ENCODE peak calls at places on chromosomes 3 and 15, in six cellular contexts. K, T, J, P, Y and L are unnamed samples.

GRCh38 chr3:16474304-16474703 is 39.2 kb downstream of the RFTN1 start:
- DNase-seq in K (no peak), T (peak), J (no peak), P (no peak), Y (no peak), L (no peak)

GRCh38 chr15:92900712-92901052 is 558 bp downstream of the CHD2 start:
- DNase-seq in K (peak), T (no peak), J (no peak), P (no peak), Y (no peak), L (no peak)

GRCh38 chr3:13394363-13394762 is 25.8 kb downstream of the NUP210 start:
- DNase-seq in K (no peak), T (no peak), J (no peak), P (no peak), Y (no peak), L (no peak)

GRCh38 chr15:70788114-70789049 is 25.0 kb upstream of the UACA start:
- DNase-seq in K (peak), T (peak), J (peak), P (no peak), Y (no peak), L (no peak)

GRCh38 chr3:72111265-72111972 is 326.5 kb upstream of the PROK2 start:
- DNase-seq in K (no peak), T (no peak), J (no peak), P (no peak), Y (no peak), L (no peak)

GRCh38 chr3:192079098-192079497 is 618.1 kb downstream of the PYDC2 start:
- DNase-seq in K (no peak), T (no peak), J (no peak), P (no peak), Y (no peak), L (no peak)

GRCh38 chr15:99347609-99348008 is 96.3 kb downstream of the LRRC28 start:
- DNase-seq in K (no peak), T (peak), J (no peak), P (no peak), Y (no peak), L (no peak)

GRCh38 chr3:173993299-173993698 is 595.8 kb downstream of the NLGN1 start:
- DNase-seq in K (peak), T (peak), J (peak), P (no peak), Y (no peak), L (peak)

GRCh38 chr3:21846976-21847375 is 96.0 kb upstream of the ZNF385D start:
- DNase-seq in K (no peak), T (no peak), J (no peak), P (no peak), Y (no peak), L (no peak)

GRCh38 chr3:178907081-178907480 is 164.5 kb downstream of the ZMAT3 start:
- DNase-seq in K (no peak), T (no peak), J (no peak), P (no peak), Y (no peak), L (no peak)

GRCh38 chr3:67564008-67564407 is 90.4 kb downstream of the SUCLG2 start:
- DNase-seq in K (no peak), T (peak), J (peak), P (no peak), Y (no peak), L (no peak)

GRCh38 chr15:39362832-39363561 is 217.9 kb upstream of the THBS1 start:
- DNase-seq in K (no peak), T (peak), J (no peak), P (no peak), Y (no peak), L (no peak)

GRCh38 chr3:142888099-142888483 is 792 bp downstream of the PCOLCE2 start:
- DNase-seq in K (peak), T (no peak), J (no peak), P (no peak), Y (no peak), L (peak)

GRCh38 chr15:75661041-75661778 is 13.5 kb downstream of the SNX33 start:
- DNase-seq in K (peak), T (peak), J (peak), P (no peak), Y (no peak), L (no peak)

GRCh38 chr15:95365615-95366107 is 964.8 kb upstream of the NR2F2 start:
- DNase-seq in K (no peak), T (peak), J (no peak), P (no peak), Y (no peak), L (peak)

GRCh38 chr3:46383946-46384330 is 13.2 kb downstream of the CCR5 start:
- DNase-seq in K (no peak), T (no peak), J (no peak), P (no peak), Y (no peak), L (no peak)

GRCh38 chr3:126132751-126133511 is 47.5 kb downstream of the ALDH1L1 start:
- DNase-seq in K (peak), T (peak), J (no peak), P (no peak), Y (peak), L (no peak)

GRCh38 chr3:141913150-141913811 is 36.8 kb downstream of the ATP1B3 start:
- DNase-seq in K (peak), T (peak), J (peak), P (peak), Y (peak), L (peak)

GRCh38 chr15:69648215-69648614 is 195.6 kb downstream of the RPLP1 start:
- DNase-seq in K (no peak), T (no peak), J (no peak), P (no peak), Y (no peak), L (no peak)

GRCh38 chr15:53323197-53323596 is 436.3 kb downstream of the WDR72 start:
- DNase-seq in K (no peak), T (no peak), J (no peak), P (no peak), Y (no peak), L (no peak)

GRCh38 chr3:190865828-190866227 is 3.3 kb upstream of the GMNC start:
- DNase-seq in K (peak), T (no peak), J (no peak), P (no peak), Y (no peak), L (no peak)

GRCh38 chr3:42659451-42660130 is 6.1 kb downstream of the ZBTB47 start:
- DNase-seq in K (no peak), T (no peak), J (no peak), P (no peak), Y (no peak), L (no peak)

GRCh38 chr3:133894334-133895207 is 1.1 kb downstream of the RAB6B start:
- DNase-seq in K (no peak), T (no peak), J (no peak), P (no peak), Y (peak), L (no peak)

GRCh38 chr3:192514081-192514753 is 213.1 kb downstream of the FGF12 start:
- DNase-seq in K (peak), T (no peak), J (no peak), P (no peak), Y (peak), L (peak)

GRCh38 chr3:168096210-168096795 is 579 bp upstream of the GOLIM4 start:
- DNase-seq in K (peak), T (peak), J (peak), P (peak), Y (peak), L (peak)

GRCh38 chr3:53342353-53342752 is 5.0 kb downstream of the DCP1A start:
- DNase-seq in K (peak), T (peak), J (no peak), P (no peak), Y (no peak), L (no peak)

DNA sequence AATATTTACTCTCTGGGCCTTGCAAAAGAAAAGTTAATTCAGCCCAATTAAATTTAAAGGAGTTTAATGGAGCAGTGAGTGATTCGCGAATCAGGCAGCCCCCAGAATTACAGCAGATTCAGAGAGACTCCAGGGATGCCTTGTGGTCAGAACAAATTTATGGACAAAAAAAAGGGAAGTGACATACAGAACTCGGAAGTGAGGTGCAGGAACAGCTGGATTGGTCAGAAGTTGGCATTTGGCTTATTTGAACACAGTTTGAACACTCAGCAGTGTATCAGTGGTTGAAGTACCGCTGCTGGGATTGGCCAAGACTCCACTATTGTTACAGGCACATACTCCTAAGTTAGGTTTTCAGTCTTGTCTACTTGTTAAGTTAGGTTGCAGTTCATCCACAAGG is 145.0 kb upstream of the GAP43 start:
- DNase-seq in K (no peak), T (no peak), J (no peak), P (no peak), Y (no peak), L (no peak)
- TF ChIP-seq BHLHE40 in K (no peak), T (no peak), J (no peak), P (no peak), Y (no peak), L (no peak)

GRCh38 chr3:195093731-195094130 is 177.2 kb downstream of the XXYLT1 start:
- DNase-seq in K (no peak), T (no peak), J (no peak), P (no peak), Y (no peak), L (no peak)

GRCh38 chr3:195095035-195095703 is 175.8 kb downstream of the XXYLT1 start:
- DNase-seq in K (no peak), T (no peak), J (no peak), P (peak), Y (no peak), L (no peak)

GRCh38 chr3:195096053-195096452 is 174.9 kb downstream of the XXYLT1 start:
- DNase-seq in K (no peak), T (no peak), J (no peak), P (no peak), Y (no peak), L (no peak)

GRCh38 chr3:195095704-195096036 is 175.3 kb downstream of the XXYLT1 start:
- DNase-seq in K (no peak), T (peak), J (no peak), P (no peak), Y (no peak), L (no peak)

DNA sequence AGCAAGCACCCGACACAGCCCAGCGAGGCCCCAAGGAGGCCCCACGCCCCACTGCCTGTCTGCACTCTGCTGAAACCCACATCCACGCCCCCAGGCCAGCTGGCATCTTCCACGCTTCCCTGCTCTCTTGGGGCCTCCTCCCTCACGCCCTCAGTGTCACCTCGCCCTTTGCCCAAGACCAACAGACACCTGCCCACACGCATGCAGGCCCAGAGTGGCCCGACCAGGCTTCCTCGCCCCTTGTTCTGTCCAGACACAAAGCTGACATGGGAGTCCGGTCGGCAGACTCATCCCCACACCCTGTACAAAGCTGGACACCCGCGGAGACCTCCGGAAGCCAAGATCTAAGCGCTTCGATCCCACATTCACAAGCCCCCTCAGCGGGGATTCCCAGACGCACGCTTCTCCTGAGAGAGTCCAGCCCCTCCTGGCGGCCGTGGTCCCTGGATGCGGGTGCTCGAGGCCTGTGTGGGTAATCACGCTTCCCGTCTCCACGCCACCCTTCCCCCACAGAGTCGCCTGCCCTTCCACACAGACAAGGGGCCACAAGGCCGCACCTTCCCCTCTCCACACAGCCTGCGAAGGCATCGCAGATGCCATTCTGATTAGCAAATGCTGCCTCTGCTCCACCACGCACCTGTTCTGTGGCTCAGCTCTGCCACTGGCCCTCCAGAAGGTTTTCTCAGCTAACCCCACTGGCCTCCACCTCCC is 176.6 kb downstream of the XXYLT1 start:
- DNase-seq in K (no peak), T (no peak), J (no peak), P (peak), Y (no peak), L (no peak)
- TF ChIP-seq BHLHE40 in K (no peak), T (no peak), J (no peak), P (no peak), Y (no peak), L (no peak)

DNA sequence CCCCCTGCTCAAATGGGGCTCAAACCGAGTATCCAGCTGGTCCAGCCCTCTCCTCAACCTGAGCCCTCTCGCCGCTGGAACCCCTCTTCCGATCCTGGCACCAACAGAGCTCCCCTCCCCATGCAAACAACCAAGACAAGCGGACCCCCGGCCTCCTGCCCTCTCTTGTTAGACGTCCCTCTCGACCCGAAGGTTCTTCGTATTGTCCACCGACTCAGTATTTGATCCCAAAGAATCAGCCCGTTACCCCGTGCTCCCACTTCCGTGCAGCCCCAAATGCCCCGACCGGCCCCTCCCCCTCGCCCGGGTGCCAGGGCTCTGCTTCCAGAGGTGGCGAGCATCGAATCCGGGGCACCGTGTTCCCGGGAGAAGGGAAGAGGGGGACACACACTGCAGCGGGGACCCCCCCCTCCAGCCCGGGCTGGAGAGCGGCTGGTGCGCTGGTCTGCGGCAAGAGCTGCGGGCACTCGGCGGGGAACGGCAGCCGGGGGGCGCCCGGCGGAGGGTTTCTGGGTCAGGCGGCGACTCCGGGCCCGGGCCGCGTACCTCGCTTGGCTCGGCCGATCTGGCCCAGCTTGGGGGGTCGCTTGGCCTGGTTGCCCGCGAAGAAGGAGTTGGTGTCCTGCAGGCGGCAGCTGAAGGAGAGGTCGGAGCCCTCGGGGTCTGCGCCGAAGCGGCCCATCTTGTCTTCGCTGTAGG is 633 bp downstream of the CAMK2N2 start:
- DNase-seq in K (no peak), T (no peak), J (no peak), P (no peak), Y (peak), L (no peak)
- TF ChIP-seq BHLHE40 in K (no peak), T (no peak), J (no peak), P (no peak), Y (no peak), L (no peak)

DNA sequence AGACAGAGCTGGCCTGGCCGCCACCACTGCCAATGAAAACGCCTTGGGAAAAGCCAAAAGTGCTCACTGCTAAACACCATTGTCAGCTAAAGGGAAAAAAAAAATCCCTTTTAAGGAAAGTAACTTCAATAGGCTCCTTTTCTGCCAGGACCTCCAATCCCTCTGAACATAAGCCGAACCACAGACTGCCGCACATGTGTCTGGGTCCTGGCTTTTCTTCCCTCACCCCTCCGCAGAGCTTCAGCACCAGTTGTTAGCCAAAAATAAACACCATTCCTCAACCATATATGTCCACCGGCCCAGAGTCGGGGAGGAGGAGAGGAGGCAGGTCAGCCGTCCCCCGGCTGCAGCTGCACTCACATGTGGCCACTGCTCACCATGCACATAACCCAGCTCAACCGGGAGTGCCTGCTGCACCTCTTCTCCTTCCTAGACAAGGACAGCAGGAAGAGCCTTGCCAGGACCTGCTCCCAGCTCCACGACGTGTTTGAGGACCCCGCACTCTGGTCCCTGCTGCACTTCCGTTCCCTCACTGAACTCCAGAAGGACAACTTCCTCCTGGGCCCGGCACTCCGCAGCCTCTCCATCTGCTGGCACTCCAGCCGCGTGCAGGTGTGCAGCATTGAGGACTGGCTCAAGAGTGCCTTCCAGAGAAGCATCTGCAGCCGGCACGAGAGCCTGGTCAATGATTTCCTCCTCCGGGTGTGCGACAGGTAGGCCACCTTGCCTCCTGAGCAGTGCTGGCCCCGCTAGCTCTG is at the start of gene FBXL22:
- DNase-seq in K (no peak), T (peak), J (no peak), P (no peak), Y (no peak), L (no peak)
- TF ChIP-seq BHLHE40 in K (no peak), T (no peak), J (no peak), P (no peak), Y (no peak), L (no peak)

DNA sequence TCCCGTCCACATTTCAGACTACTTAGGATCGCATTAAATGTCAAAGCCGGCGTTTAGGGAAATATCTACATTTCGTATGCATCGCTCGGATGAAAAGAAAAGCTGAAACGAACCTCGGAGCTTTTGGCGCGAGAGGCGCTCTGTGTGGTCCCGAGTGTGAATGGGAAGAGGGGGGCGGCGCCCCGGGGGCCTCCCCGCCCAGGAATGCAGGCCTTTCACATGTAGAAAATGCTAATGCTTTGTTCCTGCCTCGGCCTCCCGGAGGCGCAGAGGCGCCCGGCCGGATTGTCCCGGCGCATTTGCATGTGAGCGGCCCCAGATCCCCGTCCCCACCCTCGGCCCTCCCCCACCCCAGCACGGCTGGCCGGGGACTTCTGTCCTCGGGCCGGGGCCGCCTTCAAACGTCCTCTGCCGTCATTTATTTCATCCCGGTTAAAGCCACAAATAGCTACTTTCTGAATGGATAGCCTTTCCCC is 37.0 kb upstream of the TRIM71 start:
- DNase-seq in K (peak), T (peak), J (peak), P (no peak), Y (peak), L (peak)
- TF ChIP-seq BHLHE40 in K (no peak), T (no peak), J (no peak), P (no peak), Y (no peak), L (no peak)

DNA sequence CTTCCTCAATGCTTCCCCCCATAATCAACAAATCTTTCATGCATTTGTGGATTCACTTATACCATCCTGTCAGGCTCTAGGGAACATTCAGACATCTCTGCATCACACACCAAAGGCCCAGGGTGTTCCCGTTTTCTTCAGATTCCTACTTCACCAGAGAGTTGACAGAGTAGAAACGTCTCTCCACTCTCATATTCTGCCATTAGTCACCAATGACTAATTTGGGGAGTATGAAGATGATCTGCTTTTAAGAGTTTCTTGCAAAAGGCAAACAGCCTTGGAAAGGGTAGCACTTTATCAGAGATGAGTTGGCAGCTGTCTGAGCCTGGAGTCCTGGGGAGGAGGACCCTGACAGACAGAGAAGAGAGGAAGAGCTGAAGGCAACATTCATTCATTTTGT is 55.8 kb upstream of the DGKG start:
- DNase-seq in K (peak), T (peak), J (no peak), P (no peak), Y (no peak), L (no peak)
- TF ChIP-seq BHLHE40 in K (no peak), T (no peak), J (no peak), P (no peak), Y (no peak), L (no peak)